ENCODE peak calls at places on chromosomes 1 and 21, in eight cellular contexts. V, I, L, K, H, A, R and C are unnamed samples.

GRCh38 chr1:230359992-230360391 is 66.1 kb downstream of the PGBD5 start:
- DNase-seq in V (no peak), I (no peak), L (peak; percentile 68), K (no peak), H (no peak), A (peak; percentile 65), R (no peak), C (peak; percentile 67)

GRCh38 chr1:233673947-233674431 is 60.1 kb downstream of the KCNK1 start:
- DNase-seq in V (no peak), I (no peak), L (no peak), K (no peak), H (no peak), A (no peak), R (no peak), C (no peak)

GRCh38 chr1:85413169-85413568 is 51.8 kb downstream of the DDAH1 start:
- DNase-seq in V (no peak), I (no peak), L (no peak), K (no peak), H (no peak), A (no peak), R (no peak), C (no peak)

GRCh38 chr1:108053291-108054023 is 88.5 kb upstream of the VAV3 start:
- DNase-seq in V (no peak), I (no peak), L (peak; percentile 51), K (no peak), H (no peak), A (peak; percentile 23), R (no peak), C (peak; percentile 40)

GRCh38 chr1:8651962-8652361 is 165.5 kb downstream of the RERE start:
- DNase-seq in V (no peak), I (no peak), L (no peak), K (no peak), H (no peak), A (no peak), R (no peak), C (no peak)

GRCh38 chr1:162397039-162397448 is 14.9 kb downstream of the SH2D1B start:
- DNase-seq in V (no peak), I (no peak), L (no peak), K (no peak), H (no peak), A (no peak), R (no peak), C (no peak)

GRCh38 chr21:26782349-26782748 is 62.9 kb downstream of the ADAMTS1 start:
- DNase-seq in V (no peak), I (no peak), L (no peak), K (no peak), H (no peak), A (no peak), R (no peak), C (no peak)

GRCh38 chr1:239858058-239858457 is 233.6 kb upstream of the FMN2 start:
- DNase-seq in V (no peak), I (no peak), L (peak; percentile 3), K (no peak), H (no peak), A (peak; percentile 30), R (no peak), C (peak; percentile 48)

GRCh38 chr1:109929170-109929569 is 18.5 kb downstream of the CSF1 start:
- DNase-seq in V (no peak), I (no peak), L (peak; percentile 69), K (peak; percentile 64), H (no peak), A (peak; percentile 72), R (no peak), C (peak; percentile 71)

GRCh38 chr1:118985611-118986290 is 2.4 kb downstream of the TBX15 start:
- DNase-seq in V (no peak), I (no peak), L (no peak), K (no peak), H (no peak), A (no peak), R (no peak), C (no peak)

GRCh38 chr1:178485467-178486098 is 11.2 kb downstream of the CLEC20A start:
- DNase-seq in V (no peak), I (no peak), L (no peak), K (no peak), H (no peak), A (no peak), R (no peak), C (no peak)

GRCh38 chr1:66371233-66372005 is 162.5 kb upstream of the SGIP1 start:
- DNase-seq in V (no peak), I (no peak), L (no peak), K (no peak), H (no peak), A (peak; percentile 38), R (no peak), C (peak; percentile 38)

GRCh38 chr1:159207774-159208459 is 3.2 kb downstream of the ACKR1 start:
- DNase-seq in V (peak; percentile 56), I (no peak), L (no peak), K (no peak), H (no peak), A (no peak), R (no peak), C (no peak)

GRCh38 chr1:26784023-26784871 is 3.5 kb upstream of the PIGV start:
- DNase-seq in V (peak; percentile 44), I (peak; percentile 45), L (no peak), K (no peak), H (no peak), A (no peak), R (no peak), C (peak; percentile 40)

GRCh38 chr1:79161077-79161476 is 154.5 kb upstream of the ADGRL4 start:
- DNase-seq in V (no peak), I (no peak), L (peak; percentile 13), K (no peak), H (no peak), A (peak; percentile 69), R (no peak), C (peak; percentile 54)

GRCh38 chr1:170162385-170163226 is 16.8 kb downstream of the NTMT2 start:
- DNase-seq in V (no peak), I (no peak), L (peak; percentile 57), K (peak; percentile 78), H (no peak), A (no peak), R (no peak), C (peak; percentile 31)

GRCh38 chr1:194419721-194420120 is 1233.3 kb upstream of the B3GALT2 start:
- DNase-seq in V (no peak), I (no peak), L (no peak), K (no peak), H (no peak), A (no peak), R (no peak), C (no peak)

GRCh38 chr1:118077331-118078055 is 107.5 kb downstream of the SPAG17 start:
- DNase-seq in V (no peak), I (no peak), L (peak; percentile 28), K (no peak), H (no peak), A (peak; percentile 54), R (no peak), C (peak; percentile 61)

GRCh38 chr1:168180148-168180524 is 1.4 kb downstream of the TIPRL start:
- DNase-seq in V (no peak), I (no peak), L (peak; percentile 13), K (no peak), H (no peak), A (no peak), R (no peak), C (peak; percentile 6)

GRCh38 chr1:27026621-27027574 is 14.2 kb upstream of the TENT5B start:
- DNase-seq in V (no peak), I (no peak), L (peak; percentile 64), K (no peak), H (no peak), A (peak; percentile 75), R (no peak), C (peak; percentile 76)

GRCh38 chr1:40140211-40140709 is 20.9 kb upstream of the RLF start:
- DNase-seq in V (no peak), I (no peak), L (no peak), K (no peak), H (no peak), A (peak; percentile 37), R (no peak), C (peak; percentile 17)

GRCh38 chr1:2449636-2450454 is 26.2 kb upstream of the PLCH2 start:
- DNase-seq in V (peak; percentile 21), I (peak; percentile 16), L (no peak), K (no peak), H (no peak), A (peak; percentile 47), R (no peak), C (peak; percentile 68)

GRCh38 chr21:26939532-26940181 is 27.2 kb downstream of the ADAMTS5 start:
- DNase-seq in V (no peak), I (no peak), L (no peak), K (no peak), H (no peak), A (peak; percentile 31), R (no peak), C (no peak)

GRCh38 chr1:208036177-208036808 is 125.4 kb upstream of the CD34 start:
- DNase-seq in V (no peak), I (no peak), L (no peak), K (no peak), H (no peak), A (peak; percentile 17), R (no peak), C (peak; percentile 34)

GRCh38 chr1:159932296-159933285 is 7.3 kb upstream of the TAGLN2 start:
- DNase-seq in V (no peak), I (no peak), L (peak; percentile 64), K (no peak), H (no peak), A (peak; percentile 55), R (no peak), C (peak; percentile 64)

GRCh38 chr1:202968895-202969295 is 1.8 kb upstream of the CYB5R1 start:
- DNase-seq in V (peak; percentile 11), I (no peak), L (peak; percentile 48), K (no peak), H (no peak), A (peak; percentile 65), R (no peak), C (peak; percentile 75)

GRCh38 chr21:36347278-36347961 is 27.4 kb downstream of the MORC3 start:
- DNase-seq in V (no peak), I (no peak), L (no peak), K (no peak), H (no peak), A (no peak), R (no peak), C (no peak)

GRCh38 chr1:115456441-115456961 is 118.5 kb upstream of the NGF start:
- DNase-seq in V (no peak), I (no peak), L (no peak), K (no peak), H (no peak), A (peak; percentile 28), R (no peak), C (peak; percentile 48)

GRCh38 chr1:202998836-202999750 is 8.1 kb upstream of the TMEM183A start:
- DNase-seq in V (peak; percentile 7), I (no peak), L (peak; percentile 28), K (no peak), H (peak; percentile 75), A (peak; percentile 56), R (peak; percentile 46), C (peak; percentile 65)

GRCh38 chr1:67572594-67573221 is 112.3 kb upstream of the GADD45A start:
- DNase-seq in V (no peak), I (no peak), L (peak; percentile 88), K (no peak), H (no peak), A (peak; percentile 95), R (no peak), C (peak; percentile 98)

GRCh38 chr1:69077633-69078032 is 490.1 kb upstream of the LRRC7 start:
- DNase-seq in V (no peak), I (no peak), L (no peak), K (no peak), H (no peak), A (no peak), R (no peak), C (no peak)

GRCh38 chr1:17059391-17060128 is 5.7 kb upstream of the SDHB start:
- DNase-seq in V (peak; percentile 55), I (no peak), L (peak; percentile 60), K (peak; percentile 89), H (no peak), A (peak; percentile 62), R (no peak), C (peak; percentile 85)

GRCh38 chr1:94832446-94832845 is 12.3 kb downstream of the SLC44A3 start:
- DNase-seq in V (no peak), I (no peak), L (peak; percentile 48), K (no peak), H (no peak), A (no peak), R (no peak), C (peak; percentile 48)

GRCh38 chr1:61588736-61589381 is 136.1 kb downstream of the TM2D1 start:
- DNase-seq in V (no peak), I (no peak), L (peak; percentile 63), K (no peak), H (peak; percentile 69), A (peak; percentile 68), R (no peak), C (peak; percentile 80)